ENCODE peak calls at places on chromosomes 2 and 18, in five cellular contexts. D is retinal pigment epithelial cell, K is PC-3, W is uterus, A is breast epithelium. N is an unnamed sample.
A peak's percentile ranks its signal among the peaks of the same experiment; 100 is the strongest.

GRCh38 chr18:63823516-63824219 is 48.5 kb downstream of the SERPINB7 start:
- DNase-seq in D (no peak), K (peak; percentile 80), W (no peak), A (no peak), N (no peak)

GRCh38 chr2:40128796-40129195 is 323.1 kb downstream of the SLC8A1 start:
- DNase-seq in D (no peak), K (no peak), W (no peak), A (no peak), N (no peak)

GRCh38 chr2:237697586-237698337 is 70.4 kb downstream of the LRRFIP1 start:
- DNase-seq in D (no peak), K (no peak), W (peak; percentile 12), A (no peak), N (no peak)

GRCh38 chr2:86185517-86186212 is 9.6 kb downstream of the IMMT start:
- DNase-seq in D (no peak), K (no peak), W (no peak), A (no peak), N (no peak)

GRCh38 chr2:227201806-227202205 is 37.4 kb downstream of the COL4A3 start:
- DNase-seq in D (no peak), K (no peak), W (no peak), A (no peak), N (no peak)

GRCh38 chr2:218996937-218997336 is 3.7 kb upstream of the CRYBA2 start:
- DNase-seq in D (no peak), K (no peak), W (no peak), A (no peak), N (no peak)

GRCh38 chr2:108538000-108538625 is 3.8 kb downstream of the LIMS1 start:
- DNase-seq in D (no peak), K (peak; percentile 68), W (no peak), A (no peak), N (no peak)

GRCh38 chr2:165469417-165469816 is at the start of gene CSRNP3:
- DNase-seq in D (peak; percentile 76), K (peak; percentile 97), W (peak; percentile 64), A (peak; percentile 51), N (peak; percentile 66)

GRCh38 chr2:118687201-118687600 is 160.2 kb downstream of the EN1 start:
- DNase-seq in D (peak; percentile 55), K (no peak), W (no peak), A (no peak), N (no peak)

GRCh38 chr2:9474361-9475117 is at the start of gene IAH1:
- DNase-seq in D (no peak), K (peak; percentile 53), W (peak; percentile 64), A (no peak), N (no peak)

GRCh38 chr2:33570681-33571080 is 28.4 kb downstream of the FAM98A start:
- DNase-seq in D (no peak), K (no peak), W (no peak), A (no peak), N (no peak)

GRCh38 chr18:59556265-59556664 is 141.0 kb downstream of the CCBE1 start:
- DNase-seq in D (no peak), K (no peak), W (no peak), A (no peak), N (no peak)

GRCh38 chr2:118062669-118063068 is 25.6 kb upstream of the INSIG2 start:
- DNase-seq in D (no peak), K (no peak), W (no peak), A (no peak), N (no peak)

GRCh38 chr18:23970161-23971153 is 44.1 kb upstream of the TTC39C start:
- DNase-seq in D (no peak), K (no peak), W (no peak), A (no peak), N (no peak)

GRCh38 chr2:48377646-48378045 is 152.3 kb upstream of the STON1 start:
- DNase-seq in D (no peak), K (peak; percentile 31), W (no peak), A (no peak), N (no peak)

GRCh38 chr18:47748093-47748796 is 182.2 kb downstream of the SMAD2 start:
- DNase-seq in D (no peak), K (no peak), W (no peak), A (no peak), N (no peak)

GRCh38 chr18:47746615-47747014 is 183.8 kb downstream of the SMAD2 start:
- DNase-seq in D (no peak), K (no peak), W (no peak), A (no peak), N (no peak)

GRCh38 chr18:47747260-47747795 is 183.1 kb downstream of the SMAD2 start:
- DNase-seq in D (no peak), K (no peak), W (no peak), A (no peak), N (no peak)

GRCh38 chr18:47750889-47751423 is 179.5 kb downstream of the SMAD2 start:
- DNase-seq in D (no peak), K (no peak), W (no peak), A (no peak), N (no peak)

GRCh38 chr18:47749195-47749973 is 181.1 kb downstream of the SMAD2 start:
- DNase-seq in D (peak; percentile 1), K (peak; percentile 59), W (peak; percentile 79), A (peak; percentile 75), N (no peak)
- H3K4me3 ChIP-seq in D (peak overlapping the region; percentile 31), K (no peak overlapping the region), W (peak overlapping the region; percentile 30), A (peak overlapping the region; percentile 65), N (no peak overlapping the region)

GRCh38 chr2:172101008-172101706 is 1.5 kb downstream of the DLX2 start:
- DNase-seq in D (no peak), K (no peak), W (no peak), A (no peak), N (no peak)
- H3K4me3 ChIP-seq in D (no peak overlapping the region), K (peak overlapping the region; percentile 78), W (no peak overlapping the region), A (peak overlapping the region; percentile 71), N (no peak overlapping the region)

GRCh38 chr2:120877409-120877808 is 141.7 kb downstream of the GLI2 start:
- DNase-seq in D (no peak), K (no peak), W (no peak), A (no peak), N (no peak)

GRCh38 chr2:120879401-120880295 is 144.0 kb downstream of the GLI2 start:
- DNase-seq in D (peak; percentile 55), K (no peak), W (no peak), A (no peak), N (no peak)

GRCh38 chr2:120878970-120879369 is 143.3 kb downstream of the GLI2 start:
- DNase-seq in D (no peak), K (no peak), W (no peak), A (no peak), N (no peak)

GRCh38 chr2:120881981-120882788 is 146.5 kb downstream of the GLI2 start:
- DNase-seq in D (no peak), K (no peak), W (peak; percentile 44), A (no peak), N (no peak)

DNA sequence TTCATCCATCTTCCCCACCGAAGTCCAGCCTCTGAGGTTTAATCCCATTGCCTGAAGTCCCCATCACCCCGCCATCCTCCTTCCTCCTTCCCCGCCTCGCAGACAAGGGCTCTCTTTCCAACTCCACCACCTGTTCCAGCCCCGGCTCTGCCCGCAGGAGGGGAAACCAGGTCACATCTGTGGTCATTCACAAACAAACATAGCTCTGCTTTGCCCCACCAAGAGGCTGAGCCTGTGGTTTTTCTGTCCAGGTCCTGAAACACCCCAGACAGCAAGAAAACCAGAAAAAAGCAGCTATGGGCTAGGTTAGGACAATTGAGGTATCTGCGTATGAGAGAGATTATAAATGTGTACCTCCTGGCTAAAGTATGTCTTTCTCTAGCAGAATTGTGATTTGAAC is 144.7 kb downstream of the GLI2 start:
- DNase-seq in D (no peak), K (no peak), W (no peak), A (no peak), N (no peak)
- H3K4me3 ChIP-seq in D (no peak overlapping the region), K (no peak overlapping the region), W (no peak overlapping the region), A (no peak overlapping the region), N (no peak overlapping the region)

DNA sequence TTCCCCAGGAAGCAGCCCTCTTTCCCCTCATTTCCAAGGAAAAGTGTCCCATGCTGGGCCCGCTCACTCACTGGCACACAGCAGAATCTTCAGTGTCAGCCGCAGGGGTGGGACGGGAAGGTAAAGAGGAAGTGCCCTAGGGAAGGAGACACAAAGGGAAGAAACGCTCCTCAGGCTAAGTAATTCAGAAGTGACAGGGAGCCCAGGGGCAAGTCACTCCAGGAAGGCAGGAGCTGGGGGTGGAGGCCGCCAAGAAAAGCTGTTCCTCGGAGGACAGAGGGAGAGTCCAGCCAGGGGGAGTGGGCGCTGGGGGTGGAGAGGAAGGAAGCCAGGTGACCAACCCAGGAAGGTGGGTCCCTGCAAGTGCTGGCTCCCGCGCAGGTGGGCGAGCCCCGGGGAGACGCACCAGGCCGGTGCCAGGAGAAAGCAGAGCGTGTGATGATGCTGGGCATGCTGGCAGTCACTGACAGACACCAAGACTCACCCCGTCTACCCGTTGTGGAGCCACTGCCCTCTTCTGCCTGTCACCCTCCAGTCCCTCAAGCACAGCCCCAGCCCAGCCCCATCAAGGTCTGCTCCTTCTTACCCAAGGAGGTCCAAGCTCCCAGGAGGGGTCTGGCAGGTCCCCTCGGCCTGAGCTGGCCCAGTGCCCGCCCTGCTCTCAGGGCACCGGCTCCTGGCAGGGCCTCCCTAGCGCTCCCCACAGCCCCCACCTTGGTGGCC is 21.7 kb downstream of the HDAC4 start:
- DNase-seq in D (no peak), K (no peak), W (no peak), A (peak; percentile 24), N (no peak)
- H3K4me3 ChIP-seq in D (no peak overlapping the region), K (no peak overlapping the region), W (no peak overlapping the region), A (no peak overlapping the region), N (no peak overlapping the region)

DNA sequence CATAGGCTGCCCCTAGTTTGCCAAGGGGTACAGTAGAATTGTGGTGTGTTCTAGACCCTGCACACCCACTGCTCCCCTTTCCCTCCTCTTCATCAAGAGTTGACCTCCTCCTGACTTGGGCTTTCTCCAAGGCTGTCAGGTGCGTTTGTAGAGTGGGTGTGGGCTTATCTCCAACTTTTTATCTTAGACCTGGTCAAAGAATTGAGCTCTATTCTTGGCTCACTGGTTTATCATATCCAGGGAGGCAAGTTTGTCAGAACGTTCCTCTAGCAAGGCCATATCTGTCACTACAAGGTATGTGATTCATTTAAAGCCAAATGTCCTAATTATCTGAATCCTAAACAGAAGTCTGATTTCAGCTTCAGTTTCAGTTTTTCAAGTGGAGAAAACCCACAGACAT is 117.2 kb upstream of the MGAT5 start:
- DNase-seq in D (no peak), K (no peak), W (no peak), A (no peak), N (no peak)
- H3K4me3 ChIP-seq in D (no peak overlapping the region), K (no peak overlapping the region), W (no peak overlapping the region), A (peak overlapping the region; percentile 25), N (no peak overlapping the region)

GRCh38 chr2:1740714-1741584 is 3.4 kb downstream of the PXDN start:
- DNase-seq in D (no peak), K (no peak), W (no peak), A (no peak), N (no peak)
- H3K4me3 ChIP-seq in D (no peak overlapping the region), K (no peak overlapping the region), W (no peak overlapping the region), A (no peak overlapping the region), N (no peak overlapping the region)